ENCODE peak calls at places on chromosomes 6 and 20, in four cellular contexts. One of them, this sample, is unnamed.

GRCh38 chr6:163401039-163401885 is 13.3 kb upstream of the QKI start:
- DNase-seq in anterior cingulate cortex: no peak
- DNase-seq in uterus: no peak
- DNase-seq in ureter: no peak
- DNase-seq in this sample: no peak

GRCh38 chr6:4970739-4971395 is 33.0 kb downstream of the RPP40 start:
- DNase-seq in anterior cingulate cortex: no peak
- DNase-seq in uterus: no peak
- DNase-seq in ureter: no peak
- DNase-seq in this sample: peak

GRCh38 chr20:2993250-2993649 is 50.2 kb upstream of the GNRH2 start:
- DNase-seq in anterior cingulate cortex: no peak
- DNase-seq in uterus: no peak
- DNase-seq in ureter: no peak
- DNase-seq in this sample: no peak

GRCh38 chr6:84035484-84035883 is 1.9 kb downstream of the MRAP2 start:
- DNase-seq in anterior cingulate cortex: no peak
- DNase-seq in uterus: no peak
- DNase-seq in ureter: no peak
- DNase-seq in this sample: no peak

GRCh38 chr6:147808631-147809030 is 300.1 kb downstream of the SAMD5 start:
- DNase-seq in anterior cingulate cortex: no peak
- DNase-seq in uterus: no peak
- DNase-seq in ureter: no peak
- DNase-seq in this sample: no peak

GRCh38 chr6:54873589-54873988 is 27.0 kb downstream of the FAM83B start:
- DNase-seq in anterior cingulate cortex: no peak
- DNase-seq in uterus: no peak
- DNase-seq in ureter: no peak
- DNase-seq in this sample: no peak

GRCh38 chr6:33589723-33590530 is 9.9 kb upstream of the BAK1 start:
- DNase-seq in anterior cingulate cortex: no peak
- DNase-seq in uterus: peak
- DNase-seq in ureter: peak
- DNase-seq in this sample: no peak

GRCh38 chr20:17833036-17833674 is 133.4 kb downstream of the BANF2 start:
- DNase-seq in anterior cingulate cortex: no peak
- DNase-seq in uterus: no peak
- DNase-seq in ureter: no peak
- DNase-seq in this sample: no peak

GRCh38 chr6:25124216-25124615 is 155.0 kb upstream of the CARMIL1 start:
- DNase-seq in anterior cingulate cortex: no peak
- DNase-seq in uterus: no peak
- DNase-seq in ureter: no peak
- DNase-seq in this sample: no peak

This sample was measured in lower leg skin.